ENCODE peak calls at places on chromosomes 12 and 14, in four cellular contexts. G, Y, E and I are unnamed samples.

GRCh38 chr12:48027183-48028002 is 23.1 kb upstream of the COL2A1 start:
- DNase-seq in G (no peak), Y (no peak), E (no peak), I (no peak)

GRCh38 chr14:52871606-52872005 is 79.2 kb downstream of the FERMT2 start:
- DNase-seq in G (no peak), Y (no peak), E (no peak), I (no peak)

GRCh38 chr12:3106564-3106963 is 29.4 kb downstream of the TSPAN9 start:
- DNase-seq in G (no peak), Y (no peak), E (no peak), I (no peak)

GRCh38 chr12:54299515-54300266 is 1.1 kb downstream of the NFE2 start:
- DNase-seq in G (no peak), Y (no peak), E (no peak), I (no peak)

GRCh38 chr12:93921511-93921910 is 226.9 kb upstream of the PLXNC1 start:
- DNase-seq in G (no peak), Y (no peak), E (no peak), I (no peak)

GRCh38 chr12:11555743-11556625 is 93.5 kb upstream of the ETV6 start:
- DNase-seq in G (no peak), Y (no peak), E (peak; percentile 24), I (no peak)

GRCh38 chr14:78959674-78960264 is 789.6 kb downstream of the NRXN3 start:
- DNase-seq in G (peak; percentile 61), Y (peak; percentile 72), E (peak; percentile 65), I (peak; percentile 50)

GRCh38 chr12:15350643-15351042 is 28.3 kb downstream of the PTPRO start:
- DNase-seq in G (no peak), Y (no peak), E (no peak), I (no peak)

GRCh38 chr12:6978188-6978986 is 7.7 kb downstream of the EMG1 start:
- DNase-seq in G (no peak), Y (no peak), E (no peak), I (no peak)

GRCh38 chr14:61358812-61359211 is 37.4 kb downstream of the PRKCH start:
- DNase-seq in G (no peak), Y (no peak), E (no peak), I (no peak)

GRCh38 chr12:3633396-3633795 is 119.5 kb downstream of the CRACR2A start:
- DNase-seq in G (no peak), Y (no peak), E (no peak), I (no peak)

GRCh38 chr12:52667931-52668330 is 12.3 kb downstream of the KRT1 start:
- DNase-seq in G (no peak), Y (no peak), E (no peak), I (no peak)

GRCh38 chr14:56874375-56874774 is 64.1 kb upstream of the OTX2 start:
- DNase-seq in G (no peak), Y (no peak), E (peak; percentile 10), I (no peak)

GRCh38 chr12:69583203-69583602 is 2.1 kb upstream of the CCT2 start:
- DNase-seq in G (no peak), Y (no peak), E (no peak), I (no peak)

GRCh38 chr12:125104978-125105377 is 39.7 kb downstream of the AACS start:
- DNase-seq in G (no peak), Y (no peak), E (no peak), I (no peak)

GRCh38 chr12:54321363-54321762 is 3.6 kb upstream of the COPZ1 start:
- DNase-seq in G (no peak), Y (no peak), E (no peak), I (no peak)

GRCh38 chr14:74491952-74492351 is 1.2 kb downstream of the NPC2 start:
- DNase-seq in G (peak; percentile 28), Y (no peak), E (peak; percentile 16), I (no peak)

GRCh38 chr12:24562761-24563392 is 386.0 kb downstream of the BCAT1 start:
- DNase-seq in G (no peak), Y (no peak), E (no peak), I (no peak)

GRCh38 chr12:26651566-26652188 is 181.3 kb downstream of the ITPR2 start:
- DNase-seq in G (no peak), Y (peak; percentile 47), E (peak; percentile 25), I (no peak)

GRCh38 chr14:66114071-66114470 is 372.1 kb upstream of the CCDC196 start:
- DNase-seq in G (no peak), Y (no peak), E (no peak), I (no peak)

GRCh38 chr12:49949124-49949845 is 1.3 kb upstream of the AQP2 start:
- DNase-seq in G (no peak), Y (no peak), E (no peak), I (no peak)

GRCh38 chr12:19451196-19451595 is 11.9 kb downstream of the AEBP2 start:
- DNase-seq in G (no peak), Y (no peak), E (no peak), I (no peak)

GRCh38 chr14:94181835-94182234 is 7.7 kb downstream of the PPP4R4 start:
- DNase-seq in G (no peak), Y (no peak), E (no peak), I (no peak)

GRCh38 chr14:21476526-21476924 is 234 bp downstream of the RAB2B start:
- DNase-seq in G (no peak), Y (peak; percentile 62), E (peak; percentile 86), I (no peak)

GRCh38 chr14:42624980-42625761 is 1018.5 kb downstream of the LRFN5 start:
- DNase-seq in G (no peak), Y (no peak), E (no peak), I (no peak)

GRCh38 chr14:104230119-104230885 is 91.9 kb downstream of the KIF26A start:
- DNase-seq in G (no peak), Y (no peak), E (no peak), I (no peak)

GRCh38 chr12:104578453-104578852 is 121.7 kb downstream of the CHST11 start:
- DNase-seq in G (no peak), Y (peak; percentile 74), E (no peak), I (peak; percentile 46)

GRCh38 chr12:67910360-67911292 is 78.6 kb upstream of the IFNG-AS1 start:
- DNase-seq in G (peak; percentile 59), Y (peak; percentile 87), E (peak; percentile 41), I (peak; percentile 97)

GRCh38 chr12:68667896-68668295 is 18.9 kb upstream of the NUP107 start:
- DNase-seq in G (no peak), Y (no peak), E (no peak), I (no peak)

GRCh38 chr12:82880442-82880901 is 193.8 kb downstream of the TMTC2 start:
- DNase-seq in G (no peak), Y (no peak), E (no peak), I (no peak)

GRCh38 chr14:37197421-37198272 is at the start of gene MIPOL1:
- DNase-seq in G (peak; percentile 71), Y (peak; percentile 64), E (peak; percentile 91), I (peak; percentile 46)

GRCh38 chr14:34297786-34298520 is 164.1 kb downstream of the SPTSSA start:
- DNase-seq in G (no peak), Y (no peak), E (peak; percentile 30), I (no peak)